ENCODE peak calls at places on chromosomes 13 and 19, in nine cellular contexts. W is stomach; M is IMR-90; T is neuronal stem cell; E is heart right ventricle; Y is fibroblast of lung; Z is pancreas; K is CD8-positive, alpha-beta T cell; Q is CD8-positive, alpha-beta memory T cell. C is an unnamed sample. For H3K4me1, the result is how much of the 10 kb centered on the place peaks cover.

GRCh38 chr13:24709186-24709913 is 29.1 kb downstream of the ATP12A start:
- DNase-seq in W (peak), M (no peak), T (no peak), E (no peak), Y (no peak), Z (no peak), K (peak), Q (peak), C (no peak)

GRCh38 chr13:94192576-94192975 is 286.9 kb downstream of the DCT start:
- DNase-seq in W (no peak), M (peak), T (peak), E (no peak), Y (no peak), Z (no peak), K (no peak), Q (no peak), C (peak)

GRCh38 chr13:66562054-66562453 is 668.1 kb downstream of the PCDH9 start:
- DNase-seq in W (no peak), M (no peak), T (no peak), E (no peak), Y (no peak), Z (no peak), K (no peak), Q (no peak), C (no peak)

GRCh38 chr19:3057275-3057714 is 5.0 kb downstream of the TLE5 start:
- DNase-seq in W (peak), M (no peak), T (no peak), E (peak), Y (peak), Z (peak), K (no peak), Q (no peak), C (peak)

GRCh38 chr13:79917628-79918027 is 423.3 kb downstream of the SPRY2 start:
- DNase-seq in W (no peak), M (no peak), T (no peak), E (no peak), Y (no peak), Z (no peak), K (no peak), Q (no peak), C (no peak)

GRCh38 chr19:13149628-13150186 is 468 bp downstream of the STX10 start:
- DNase-seq in W (peak), M (no peak), T (peak), E (peak), Y (peak), Z (no peak), K (peak), Q (no peak), C (peak)

GRCh38 chr13:110643768-110644421 is 28.6 kb downstream of the NAXD start:
- DNase-seq in W (peak), M (no peak), T (no peak), E (no peak), Y (no peak), Z (no peak), K (no peak), Q (no peak), C (no peak)

GRCh38 chr19:6963937-6964336 is 57.3 kb downstream of the MBD3L2B start:
- DNase-seq in W (no peak), M (no peak), T (no peak), E (no peak), Y (no peak), Z (no peak), K (peak), Q (peak), C (peak)

GRCh38 chr13:33275916-33276315 is 9.6 kb downstream of the STARD13 start:
- DNase-seq in W (no peak), M (peak), T (no peak), E (no peak), Y (peak), Z (no peak), K (no peak), Q (no peak), C (no peak)

GRCh38 chr13:29855009-29855408 is 4.6 kb upstream of the UBL3 start:
- DNase-seq in W (no peak), M (no peak), T (no peak), E (no peak), Y (no peak), Z (no peak), K (no peak), Q (no peak), C (no peak)

GRCh38 chr13:40562975-40563349 is 103.5 kb downstream of the FOXO1 start:
- DNase-seq in W (no peak), M (no peak), T (no peak), E (no peak), Y (peak), Z (no peak), K (no peak), Q (no peak), C (peak)

GRCh38 chr19:15330801-15331418 is 1.4 kb downstream of the BRD4 start:
- DNase-seq in W (no peak), M (peak), T (peak), E (no peak), Y (peak), Z (no peak), K (no peak), Q (no peak), C (peak)

GRCh38 chr13:104140557-104140956 is 1074.3 kb upstream of the SLC10A2 start:
- DNase-seq in W (no peak), M (no peak), T (no peak), E (no peak), Y (peak), Z (no peak), K (no peak), Q (no peak), C (no peak)

GRCh38 chr19:46727036-46727501 is 10.2 kb upstream of the PRKD2 start:
- DNase-seq in W (no peak), M (no peak), T (no peak), E (no peak), Y (no peak), Z (no peak), K (no peak), Q (no peak), C (no peak)

GRCh38 chr13:57345526-57345925 is 178.5 kb downstream of the PRR20E start:
- DNase-seq in W (no peak), M (no peak), T (no peak), E (no peak), Y (no peak), Z (no peak), K (no peak), Q (no peak), C (no peak)

GRCh38 chr13:97855570-97855970 is 97.9 kb upstream of the IPO5 start:
- DNase-seq in W (no peak), M (peak), T (peak), E (no peak), Y (peak), Z (peak), K (no peak), Q (no peak), C (peak)

GRCh38 chr19:29858000-29858596 is 46.3 kb downstream of the CCNE1 start:
- DNase-seq in W (peak), M (no peak), T (no peak), E (no peak), Y (no peak), Z (peak), K (peak), Q (no peak), C (peak)

GRCh38 chr19:862529-863304 is 3.3 kb downstream of the CFD start:
- DNase-seq in W (peak), M (peak), T (peak), E (peak), Y (peak), Z (peak), K (peak), Q (peak), C (peak)

GRCh38 chr19:31578326-31578725 is 229.1 kb upstream of the TSHZ3 start:
- DNase-seq in W (no peak), M (no peak), T (no peak), E (no peak), Y (no peak), Z (no peak), K (no peak), Q (no peak), C (no peak)

GRCh38 chr13:44440046-44440608 is 66.5 kb downstream of the SERP2 start:
- DNase-seq in W (no peak), M (no peak), T (no peak), E (no peak), Y (peak), Z (no peak), K (no peak), Q (no peak), C (no peak)

GRCh38 chr13:35219021-35219420 is 257.5 kb downstream of the MAB21L1 start:
- DNase-seq in W (no peak), M (no peak), T (no peak), E (no peak), Y (no peak), Z (no peak), K (no peak), Q (no peak), C (no peak)

GRCh38 chr19:53507523-53508442 is 30.2 kb upstream of the ZNF331 start:
- DNase-seq in W (no peak), M (peak), T (no peak), E (no peak), Y (no peak), Z (no peak), K (no peak), Q (no peak), C (peak)

GRCh38 chr13:95509521-95510315 is 42.8 kb upstream of the CLDN10 start:
- DNase-seq in W (no peak), M (peak), T (no peak), E (no peak), Y (peak), Z (no peak), K (no peak), Q (no peak), C (no peak)

GRCh38 chr19:18488403-18488723 is 33.5 kb downstream of the ELL start:
- DNase-seq in W (no peak), M (no peak), T (no peak), E (no peak), Y (no peak), Z (no peak), K (no peak), Q (no peak), C (no peak)

GRCh38 chr19:18489627-18490184 is 32.2 kb downstream of the ELL start:
- DNase-seq in W (no peak), M (no peak), T (no peak), E (no peak), Y (no peak), Z (no peak), K (no peak), Q (no peak), C (no peak)

GRCh38 chr19:18491995-18492953 is 29.6 kb downstream of the ELL start:
- DNase-seq in W (no peak), M (no peak), T (no peak), E (peak), Y (no peak), Z (no peak), K (no peak), Q (no peak), C (no peak)

GRCh38 chr19:18488838-18489626 is 32.8 kb downstream of the ELL start:
- DNase-seq in W (peak), M (no peak), T (peak), E (peak), Y (no peak), Z (peak), K (no peak), Q (no peak), C (no peak)

DNA sequence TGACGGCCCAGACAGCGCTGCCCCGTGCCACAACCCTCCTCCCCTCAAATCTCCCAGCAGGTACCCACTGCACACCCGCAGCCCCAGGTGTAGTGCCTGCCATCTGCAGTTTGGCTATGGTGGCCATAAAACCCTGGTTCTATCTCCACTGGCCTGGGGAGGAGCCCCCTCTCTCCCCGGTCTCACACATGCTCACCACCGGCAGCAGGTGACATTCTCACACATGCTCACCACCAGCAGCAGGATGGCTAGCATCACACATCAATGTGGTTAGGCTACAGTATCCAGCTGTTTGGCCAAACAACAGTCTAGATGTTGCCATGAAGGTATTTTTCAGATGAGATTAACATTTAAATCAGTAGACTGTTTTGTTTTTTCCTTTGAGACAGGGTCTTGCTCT is 31.2 kb downstream of the ELL start:
- DNase-seq in W (no peak), M (no peak), T (no peak), E (no peak), Y (no peak), Z (no peak), K (no peak), Q (no peak), C (no peak)
- H3K4me1 ChIP-seq in W (half or more), M (under half), T (under half), E (half or more), Y (under half), Z (under half), K (under half), Q (half or more), C (under half)

DNA sequence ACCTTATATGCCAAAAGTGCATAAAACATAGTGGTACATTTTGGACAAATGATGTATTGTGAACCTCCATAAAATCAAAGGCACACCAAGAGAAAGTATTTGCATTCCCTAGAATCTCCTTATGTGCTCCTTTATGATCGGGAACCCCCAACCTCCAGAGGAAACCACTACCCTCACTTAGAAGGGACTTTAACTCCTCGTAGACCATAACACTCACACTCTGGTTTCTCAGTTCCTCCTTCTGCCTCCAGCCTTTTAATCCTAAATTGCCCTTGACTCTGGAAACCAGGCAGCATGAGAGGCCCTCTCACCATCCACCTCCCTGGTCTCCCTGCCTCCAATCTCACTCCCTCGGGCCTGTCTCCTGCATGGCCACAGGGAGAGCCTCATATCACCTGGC is 9.8 kb upstream of the KCNN4 start:
- DNase-seq in W (no peak), M (no peak), T (no peak), E (no peak), Y (no peak), Z (no peak), K (no peak), Q (no peak), C (no peak)
- H3K27ac ChIP-seq in W (no peak), M (no peak), T (no peak), E (no peak), Y (no peak), Z (no peak), K (no peak), Q (no peak), C (no peak)

GRCh38 chr19:10431254-10431942 is 11.1 kb downstream of the PDE4A start:
- DNase-seq in W (peak), M (no peak), T (no peak), E (no peak), Y (peak), Z (no peak), K (peak), Q (peak), C (no peak)

GRCh38 chr19:10431943-10432735 is 11.8 kb downstream of the PDE4A start:
- DNase-seq in W (peak), M (no peak), T (no peak), E (peak), Y (peak), Z (peak), K (peak), Q (peak), C (peak)

GRCh38 chr19:10433131-10433536 is 12.8 kb downstream of the PDE4A start:
- DNase-seq in W (peak), M (no peak), T (no peak), E (no peak), Y (no peak), Z (no peak), K (no peak), Q (no peak), C (no peak)

GRCh38 chr19:10430505-10431253 is 10.3 kb downstream of the PDE4A start:
- DNase-seq in W (peak), M (peak), T (no peak), E (peak), Y (peak), Z (peak), K (no peak), Q (no peak), C (peak)

DNA sequence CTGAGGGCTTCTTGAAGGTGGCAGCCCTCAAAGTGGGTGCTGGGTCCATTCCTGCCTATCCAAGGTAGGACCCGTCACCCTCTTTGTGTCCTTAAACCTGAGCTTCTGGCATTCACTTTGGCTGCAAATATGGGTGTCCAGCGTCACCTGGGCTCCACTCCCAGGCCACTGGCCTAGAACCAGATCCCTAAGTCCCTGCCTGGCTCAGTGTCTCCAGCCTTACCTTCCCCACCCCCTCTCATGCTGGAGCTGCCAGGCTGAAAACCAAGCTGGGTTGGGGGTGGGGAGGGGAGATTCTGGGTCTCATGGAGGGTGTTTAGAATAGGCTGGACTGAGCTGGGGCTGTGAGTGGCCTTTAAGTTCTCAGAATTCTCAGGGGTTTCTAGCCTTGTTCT is 12.4 kb downstream of the PDE4A start:
- DNase-seq in W (peak), M (no peak), T (no peak), E (peak), Y (no peak), Z (peak), K (no peak), Q (no peak), C (no peak)
- H3K4me3 ChIP-seq in W (peak), M (no peak), T (no peak), E (peak), Y (no peak), Z (peak), K (peak), Q (peak), C (peak)

DNA sequence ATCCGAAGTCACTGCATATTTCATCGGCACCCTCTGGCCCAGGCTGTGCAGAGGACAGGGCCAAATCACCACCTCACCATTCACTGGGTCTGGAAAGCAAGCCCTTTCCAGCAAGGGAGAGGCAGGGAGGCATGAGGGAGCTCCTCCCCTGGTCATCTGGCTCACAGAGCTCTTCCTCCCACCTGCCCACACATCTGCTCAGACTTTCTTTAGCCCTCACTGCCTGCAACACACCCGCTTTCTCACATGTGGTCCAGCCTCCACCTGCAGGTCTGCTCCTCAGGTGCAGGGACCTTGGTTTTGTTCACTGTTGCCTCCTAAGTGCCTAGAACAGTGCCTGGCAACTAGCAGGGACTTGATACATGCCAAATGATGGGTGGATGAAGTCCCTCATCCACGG is 21.0 kb upstream of the SLC35E1 start:
- DNase-seq in W (no peak), M (no peak), T (no peak), E (no peak), Y (no peak), Z (no peak), K (no peak), Q (no peak), C (no peak)
- H3K4me1 ChIP-seq in W (half or more), M (under half), T (under half), E (half or more), Y (under half), Z (under half), K (half or more), Q (half or more), C (under half)

GRCh38 chr19:18699403-18700054 is 16.0 kb downstream of the CRTC1 start:
- DNase-seq in W (no peak), M (no peak), T (no peak), E (no peak), Y (no peak), Z (no peak), K (no peak), Q (no peak), C (no peak)

GRCh38 chr19:18697680-18698079 is 14.2 kb downstream of the CRTC1 start:
- DNase-seq in W (peak), M (no peak), T (no peak), E (no peak), Y (no peak), Z (peak), K (no peak), Q (no peak), C (no peak)

GRCh38 chr19:18698321-18699167 is 15.1 kb downstream of the CRTC1 start:
- DNase-seq in W (no peak), M (no peak), T (no peak), E (no peak), Y (no peak), Z (no peak), K (no peak), Q (no peak), C (no peak)

GRCh38 chr19:18701250-18701608 is 17.7 kb downstream of the CRTC1 start:
- DNase-seq in W (no peak), M (no peak), T (no peak), E (no peak), Y (no peak), Z (no peak), K (no peak), Q (no peak), C (no peak)

DNA sequence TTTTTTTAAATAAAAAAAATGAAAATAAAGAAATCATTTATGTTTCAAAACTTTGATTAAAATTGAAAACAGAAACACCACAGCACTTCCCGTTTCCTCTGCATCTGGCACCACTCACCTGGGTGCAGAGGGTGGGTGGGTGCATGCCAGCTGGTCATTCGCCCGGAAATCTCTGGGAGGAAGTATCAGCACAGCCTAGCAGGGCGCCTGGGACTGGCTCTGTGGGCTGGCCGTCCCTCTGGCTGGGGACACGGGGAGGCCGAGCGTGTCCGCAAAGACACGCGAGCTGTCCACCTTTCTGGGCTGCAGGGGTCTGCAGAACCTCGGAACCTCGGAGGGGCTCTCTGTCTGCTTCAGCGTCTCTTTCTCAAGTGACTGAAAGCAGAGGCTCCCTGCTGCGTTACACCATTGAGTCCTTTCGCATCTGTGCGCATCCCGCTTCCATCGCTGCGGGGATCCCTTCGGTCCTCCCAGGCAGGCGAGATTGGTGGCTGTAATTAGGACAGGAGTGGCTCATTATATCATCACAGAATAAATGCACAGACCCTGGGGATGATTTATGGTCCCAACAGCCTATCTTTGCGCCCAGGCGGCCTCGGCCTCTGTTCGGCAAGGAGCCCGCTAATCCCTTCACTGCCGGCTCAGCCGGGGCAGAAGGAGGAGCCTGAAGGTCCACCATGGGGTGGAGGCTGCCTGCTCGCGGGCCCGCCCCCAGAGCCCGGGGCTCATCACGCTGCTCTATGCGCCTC is 17.2 kb downstream of the CRTC1 start:
- DNase-seq in W (peak), M (peak), T (peak), E (peak), Y (peak), Z (peak), K (peak), Q (peak), C (peak)
- H3K27ac ChIP-seq in W (peak), M (no peak), T (peak), E (peak), Y (no peak), Z (peak), K (peak), Q (peak), C (no peak)

DNA sequence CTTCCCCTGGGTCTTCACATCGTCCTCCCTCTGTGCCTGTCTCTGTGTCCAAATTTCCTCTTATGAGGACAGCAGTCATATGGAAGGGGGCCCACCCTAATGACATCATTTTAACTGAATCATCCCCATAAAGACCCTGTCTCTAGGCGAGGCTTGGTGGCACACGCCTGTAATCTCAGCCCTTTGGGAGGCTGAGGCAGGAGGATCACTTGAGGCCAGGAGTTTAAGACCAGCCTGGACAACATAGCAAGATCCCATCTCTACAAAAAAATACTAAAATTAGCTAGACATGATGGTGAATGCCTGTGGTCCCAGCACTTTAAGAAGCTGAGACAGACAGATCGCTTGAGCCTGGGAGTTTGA is 4.8 kb downstream of the MYO9B start:
- DNase-seq in W (no peak), M (no peak), T (no peak), E (no peak), Y (no peak), Z (no peak), K (no peak), Q (no peak), C (no peak)
- H3K4me3 ChIP-seq in W (peak), M (peak), T (peak), E (peak), Y (no peak), Z (no peak), K (no peak), Q (no peak), C (peak)

C was measured in SJCRH30.